ENCODE peak calls at places on chromosomes 5 and 9, in eight cellular contexts. T, I, U, Q, R, J, Y and W are unnamed samples.
A peak's percentile ranks its signal among the peaks of the same experiment; 100 is the strongest.

GRCh38 chr9:14221558-14221957 is 92.4 kb downstream of the NFIB start:
- DNase-seq in T (no peak), I (no peak), U (no peak), Q (no peak), R (no peak), J (no peak), Y (no peak), W (no peak)

GRCh38 chr9:94533155-94533554 is 21.7 kb upstream of the PCAT7 start:
- DNase-seq in T (no peak), I (no peak), U (no peak), Q (no peak), R (no peak), J (no peak), Y (no peak), W (no peak)

GRCh38 chr5:72692273-72692672 is 124.2 kb upstream of the TNPO1 start:
- DNase-seq in T (no peak), I (no peak), U (no peak), Q (no peak), R (no peak), J (no peak), Y (no peak), W (no peak)

GRCh38 chr5:173717959-173718358 is 101.5 kb upstream of the BOD1 start:
- DNase-seq in T (no peak), I (no peak), U (no peak), Q (no peak), R (no peak), J (no peak), Y (no peak), W (no peak)

GRCh38 chr9:72947987-72948465 is 4.8 kb downstream of the ALDH1A1 start:
- DNase-seq in T (no peak), I (no peak), U (no peak), Q (no peak), R (no peak), J (no peak), Y (no peak), W (no peak)

GRCh38 chr5:159050408-159051091 is 49.2 kb downstream of the EBF1 start:
- DNase-seq in T (no peak), I (no peak), U (no peak), Q (no peak), R (no peak), J (no peak), Y (no peak), W (no peak)

GRCh38 chr5:2805080-2805479 is 53.6 kb upstream of the IRX2 start:
- DNase-seq in T (peak; percentile 60), I (no peak), U (no peak), Q (no peak), R (no peak), J (no peak), Y (no peak), W (no peak)

GRCh38 chr5:72107874-72108199 is 562 bp downstream of the MAP1B start:
- DNase-seq in T (no peak), I (no peak), U (peak; percentile 50), Q (no peak), R (no peak), J (no peak), Y (no peak), W (peak; percentile 17)

GRCh38 chr9:134593756-134594375 is 47.7 kb upstream of the COL5A1 start:
- DNase-seq in T (no peak), I (no peak), U (no peak), Q (no peak), R (no peak), J (no peak), Y (no peak), W (no peak)

GRCh38 chr5:15133456-15133965 is 261.9 kb upstream of the ANKH start:
- DNase-seq in T (no peak), I (no peak), U (no peak), Q (no peak), R (no peak), J (no peak), Y (no peak), W (no peak)

GRCh38 chr5:15142458-15142857 is 270.9 kb upstream of the ANKH start:
- DNase-seq in T (no peak), I (no peak), U (no peak), Q (no peak), R (no peak), J (no peak), Y (no peak), W (no peak)

GRCh38 chr5:15132816-15133405 is 261.3 kb upstream of the ANKH start:
- DNase-seq in T (no peak), I (no peak), U (no peak), Q (no peak), R (no peak), J (peak; percentile 18), Y (no peak), W (no peak)

GRCh38 chr5:15135661-15136060 is 264.1 kb upstream of the ANKH start:
- DNase-seq in T (no peak), I (no peak), U (no peak), Q (no peak), R (no peak), J (no peak), Y (no peak), W (no peak)

DNA sequence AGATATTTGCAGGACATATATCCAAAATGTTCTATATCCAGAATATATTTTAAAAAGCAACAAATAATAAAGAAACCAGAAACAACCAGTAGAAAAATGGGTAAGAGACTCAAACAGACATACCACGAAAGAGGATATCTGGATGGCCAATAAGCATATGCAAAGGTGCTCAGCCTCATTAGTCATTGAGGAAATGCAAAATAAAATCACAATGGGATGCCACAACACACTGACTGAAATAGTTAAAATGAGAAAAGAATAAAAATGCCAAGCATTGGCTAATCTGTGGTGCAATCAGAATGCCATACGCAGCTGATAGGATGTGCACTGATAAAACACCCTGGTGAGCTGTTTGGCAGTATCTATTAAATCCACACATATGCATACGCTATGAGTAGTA is 265.8 kb upstream of the ANKH start:
- DNase-seq in T (no peak), I (no peak), U (no peak), Q (no peak), R (no peak), J (no peak), Y (no peak), W (no peak)
- TF ChIP-seq POLR2AphosphoS5 in T (no peak), I (no peak), U (no peak), Q (no peak), R (no peak), J (no peak), Y (no peak), W (no peak)

GRCh38 chr9:38047301-38048251 is 21.5 kb downstream of the SHB start:
- DNase-seq in T (peak; percentile 75), I (peak; percentile 80), U (peak; percentile 58), Q (no peak), R (peak; percentile 76), J (no peak), Y (peak; percentile 74), W (no peak)
- TF ChIP-seq POLR2A in T (no peak), I (no peak), U (no peak), Q (no peak), R (peak; percentile 49), J (no peak), Y (no peak), W (no peak)

GRCh38 chr9:111449705-111450104 is 34.5 kb downstream of the ECPAS start:
- DNase-seq in T (no peak), I (no peak), U (no peak), Q (no peak), R (no peak), J (no peak), Y (no peak), W (no peak)

GRCh38 chr9:111454751-111455150 is 29.4 kb downstream of the ECPAS start:
- DNase-seq in T (no peak), I (no peak), U (no peak), Q (no peak), R (no peak), J (no peak), Y (no peak), W (no peak)

GRCh38 chr9:111455638-111456037 is 28.5 kb downstream of the ECPAS start:
- DNase-seq in T (no peak), I (no peak), U (no peak), Q (no peak), R (no peak), J (no peak), Y (no peak), W (no peak)

GRCh38 chr9:111450114-111450513 is 34.1 kb downstream of the ECPAS start:
- DNase-seq in T (no peak), I (no peak), U (no peak), Q (no peak), R (no peak), J (no peak), Y (no peak), W (no peak)

GRCh38 chr9:111451570-111451969 is 32.6 kb downstream of the ECPAS start:
- DNase-seq in T (no peak), I (no peak), U (no peak), Q (no peak), R (no peak), J (no peak), Y (no peak), W (no peak)
- TF ChIP-seq POLR2AphosphoS5 in T (no peak), I (no peak), U (no peak), Q (no peak), R (no peak), J (no peak), Y (peak; percentile 28), W (no peak)

GRCh38 chr9:127698985-127699670 is 7.7 kb upstream of the CFAP157 start:
- DNase-seq in T (peak; percentile 96), I (peak; percentile 99), U (peak; percentile 100), Q (peak; percentile 96), R (peak; percentile 95), J (peak; percentile 96), Y (peak; percentile 94), W (peak; percentile 88)
- TF ChIP-seq POLR2A in T (no peak), I (peak; percentile 26), U (peak; percentile 86), Q (no peak), R (peak; percentile 52), J (peak; percentile 33), Y (peak; percentile 58), W (no peak)

GRCh38 chr9:130689937-130690700 is 3.5 kb upstream of the EXOSC2 start:
- DNase-seq in T (peak; percentile 87), I (peak; percentile 91), U (peak; percentile 94), Q (no peak), R (peak; percentile 83), J (no peak), Y (peak; percentile 90), W (no peak)
- TF ChIP-seq POLR2AphosphoS5 in T (peak; percentile 74), I (peak; percentile 92), U (no peak), Q (no peak), R (peak; percentile 95), J (peak; percentile 13), Y (peak; percentile 95), W (peak; percentile 32)

DNA sequence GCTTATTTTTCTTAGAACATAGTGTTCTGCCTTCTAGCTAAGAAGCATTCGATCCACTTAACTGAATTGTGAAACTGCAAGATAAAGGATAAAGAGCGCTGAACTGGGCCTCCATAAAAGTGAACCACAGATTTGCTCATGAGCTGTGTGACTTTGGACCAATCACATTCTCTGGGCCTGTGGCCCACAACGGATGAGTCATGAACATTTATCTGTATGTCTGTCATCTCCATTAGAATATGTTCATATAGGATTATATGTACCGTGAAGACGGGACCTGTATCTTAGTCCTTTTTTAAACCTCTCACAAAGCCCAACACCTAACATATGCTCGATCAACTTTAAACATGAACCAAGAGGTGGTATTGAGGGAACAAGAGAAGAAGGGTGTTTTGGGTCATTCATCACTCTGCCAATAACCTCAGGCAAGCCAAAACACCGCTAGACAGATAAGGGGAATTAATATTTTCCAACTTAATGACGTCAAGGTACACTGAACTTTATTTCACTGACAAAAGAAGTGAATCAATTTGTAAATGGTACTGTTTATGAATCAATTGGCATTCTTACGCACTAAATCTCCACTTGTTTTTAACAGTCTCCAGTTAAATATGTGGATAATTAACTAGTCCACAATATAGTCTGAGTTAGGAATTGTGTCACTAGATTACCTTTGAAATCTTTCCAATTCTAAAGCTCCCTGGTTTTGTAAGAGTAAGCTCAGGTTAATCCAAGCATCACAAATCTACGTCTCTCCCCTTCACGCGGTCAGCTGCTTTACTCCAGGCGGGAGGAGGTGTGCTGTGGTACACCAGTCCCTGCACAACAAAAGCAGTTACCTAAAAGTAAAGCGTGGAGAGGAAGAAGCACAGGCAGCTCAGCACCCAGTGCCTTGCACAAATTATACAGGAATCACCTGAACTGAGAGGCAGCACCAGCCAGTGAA is 1.6 kb downstream of the TMEM245 start:
- DNase-seq in T (no peak), I (no peak), U (peak; percentile 69), Q (no peak), R (peak; percentile 19), J (no peak), Y (no peak), W (no peak)
- TF ChIP-seq POLR2A in T (no peak), I (no peak), U (no peak), Q (no peak), R (no peak), J (no peak), Y (no peak), W (no peak)